ENCODE peak calls at places on chromosomes 6 and 20, in ten cellular contexts. G, U, O, W, I, A, V, S, D and E are unnamed samples.

GRCh38 chr6:37982320-37982719 is 162.8 kb downstream of the ZFAND3 start:
- DNase-seq in U (no peak), S (no peak), I (no peak), G (no peak), A (no peak), D (no peak), W (no peak), V (no peak), O (no peak), E (no peak)

GRCh38 chr20:32965115-32965514 is 39.1 kb downstream of the SUN5 start:
- DNase-seq in A (no peak), D (no peak), G (no peak), O (no peak), V (no peak), U (no peak), S (no peak), I (no peak), W (no peak), E (peak)

GRCh38 chr20:33261465-33261864 is 21.5 kb upstream of the BPIFB1 start:
- DNase-seq in G (no peak), S (no peak), A (no peak), W (no peak), O (no peak), I (no peak), D (no peak), V (no peak), U (no peak), E (no peak)

GRCh38 chr6:108874470-108875160 is 26.4 kb downstream of the ARMC2 start:
- DNase-seq in A (no peak), I (no peak), S (no peak), O (no peak), G (no peak), W (no peak), V (no peak), U (no peak), D (peak), E (no peak)

GRCh38 chr6:73714227-73714626 is 18.2 kb downstream of the CD109 start:
- DNase-seq in I (no peak), V (no peak), U (no peak), A (no peak), O (no peak), S (no peak), D (no peak), W (no peak), G (no peak), E (no peak)

GRCh38 chr6:168136001-168136400 is 57.0 kb upstream of the FRMD1 start:
- DNase-seq in U (no peak), S (no peak), W (no peak), D (no peak), G (no peak), O (no peak), I (no peak), V (peak), A (no peak), E (no peak)

GRCh38 chr6:42820509-42821340 is 38.9 kb downstream of the BICRAL start:
- DNase-seq in V (no peak), O (peak), D (no peak), G (no peak), U (no peak), S (no peak), A (no peak), W (no peak), I (no peak), E (no peak)

GRCh38 chr6:24140572-24140971 is 14.6 kb downstream of the NRSN1 start:
- DNase-seq in S (no peak), G (no peak), O (peak), A (peak), D (no peak), I (no peak), U (no peak), V (peak), W (no peak), E (no peak)

GRCh38 chr20:50284811-50285375 is 94.3 kb downstream of the CEBPB start:
- DNase-seq in I (no peak), O (peak), W (no peak), S (no peak), A (no peak), G (peak), D (no peak), V (no peak), U (no peak), E (no peak)

GRCh38 chr6:146489489-146489888 is 54.1 kb upstream of the RAB32 start:
- DNase-seq in O (no peak), G (no peak), A (no peak), W (no peak), I (no peak), S (no peak), U (no peak), D (no peak), V (no peak), E (no peak)

GRCh38 chr20:56890011-56890410 is 260.9 kb downstream of the TFAP2C start:
- DNase-seq in O (no peak), V (no peak), D (no peak), U (no peak), G (no peak), S (no peak), I (no peak), W (no peak), A (no peak), E (no peak)

GRCh38 chr6:159929819-159930218 is 39.0 kb downstream of the MAS1 start:
- DNase-seq in W (peak), S (peak), G (peak), V (no peak), D (peak), U (peak), I (no peak), O (no peak), A (no peak), E (no peak)

GRCh38 chr6:100339574-100340255 is 125.0 kb downstream of the SIM1 start:
- DNase-seq in S (peak), U (no peak), V (no peak), D (no peak), G (no peak), A (no peak), I (peak), W (peak), O (no peak), E (no peak)

GRCh38 chr20:41141153-41141815 is 3.9 kb downstream of the PLCG1 start:
- DNase-seq in O (peak), V (no peak), D (peak), W (peak), G (no peak), I (no peak), U (no peak), S (no peak), A (no peak), E (no peak)

GRCh38 chr20:41055679-41056078 is 27.1 kb downstream of the TOP1 start:
- DNase-seq in O (no peak), U (no peak), D (no peak), S (no peak), V (no peak), A (no peak), I (no peak), G (no peak), W (no peak), E (no peak)

GRCh38 chr6:27755768-27756167 is 156.4 kb downstream of the OR2B2 start:
- DNase-seq in O (no peak), V (no peak), U (no peak), G (no peak), A (no peak), W (no peak), S (no peak), I (no peak), D (no peak), E (no peak)

GRCh38 chr20:1824177-1824576 is 71.0 kb upstream of the SIRPA start:
- DNase-seq in S (no peak), O (no peak), U (no peak), G (no peak), I (no peak), D (no peak), W (no peak), A (no peak), V (no peak), E (no peak)

GRCh38 chr6:87925373-87926060 is 122.1 kb upstream of the SPACA1 start:
- DNase-seq in G (no peak), I (no peak), S (peak), U (no peak), W (no peak), D (no peak), A (no peak), V (no peak), O (no peak), E (no peak)

GRCh38 chr6:56220078-56220477 is 27.3 kb downstream of the COL21A1 start:
- DNase-seq in I (peak), G (no peak), V (no peak), U (no peak), O (no peak), D (no peak), S (no peak), W (no peak), A (no peak), E (peak)

GRCh38 chr6:151349651-151350270 is 41.6 kb downstream of the ZBTB2 start:
- DNase-seq in V (no peak), D (no peak), O (no peak), I (no peak), U (no peak), G (no peak), S (no peak), A (no peak), W (no peak), E (no peak)

GRCh38 chr20:31840906-31841816 is 4.2 kb downstream of the FOXS1 start:
- DNase-seq in U (no peak), D (no peak), W (no peak), A (no peak), O (no peak), S (no peak), I (no peak), V (no peak), G (no peak), E (no peak)

GRCh38 chr6:106318061-106318460 is 7.5 kb downstream of the ATG5 start:
- DNase-seq in V (no peak), A (no peak), O (no peak), W (no peak), U (no peak), S (no peak), G (no peak), I (no peak), D (no peak), E (no peak)

GRCh38 chr6:168895102-168895812 is 358.4 kb downstream of the THBS2 start:
- DNase-seq in V (peak), A (peak), D (peak), W (peak), O (peak), I (peak), U (peak), S (peak), G (peak), E (peak)

DNA sequence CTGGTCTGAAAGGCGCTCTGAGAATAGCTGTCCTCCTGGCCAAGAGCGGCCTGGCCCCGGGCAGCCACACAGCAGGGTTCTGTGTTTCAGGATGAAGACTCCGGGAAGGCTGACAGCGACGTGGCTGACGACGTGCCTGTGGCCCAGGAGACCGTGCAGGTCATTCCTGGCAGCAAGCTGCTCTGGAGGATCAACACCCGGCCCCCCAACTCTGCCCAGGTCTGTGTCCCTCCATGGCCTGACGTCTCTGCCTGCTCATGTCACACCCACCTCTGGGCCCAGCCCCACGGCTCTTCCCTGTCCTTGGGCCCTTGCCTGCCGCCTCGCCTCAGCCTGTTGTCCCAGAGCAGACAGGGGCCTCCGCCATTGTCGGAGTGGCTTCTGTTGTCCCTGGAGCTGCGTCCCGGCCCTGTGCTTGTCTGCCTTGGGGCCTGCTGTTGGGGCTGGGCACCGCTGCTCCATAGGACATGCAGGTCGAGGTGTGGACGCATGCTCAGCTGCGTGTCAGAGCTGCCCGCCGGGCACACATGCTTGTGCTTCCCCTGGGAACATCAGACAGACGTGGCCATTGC is 16.2 kb upstream of the ADRM1 start:
- DNase-seq in V (no peak), G (no peak), D (no peak), A (no peak), W (no peak), I (no peak), S (no peak), O (no peak), U (no peak), E (no peak)
- H3K27ac ChIP-seq in V (no peak), G (no peak), D (peak), A (no peak), W (no peak), I (no peak), S (no peak), O (peak), U (no peak), E (no peak)

GRCh38 chr6:722077-722524 is 29.2 kb upstream of the EXOC2 start:
- DNase-seq in S (peak), G (peak), W (peak), O (peak), D (peak), U (peak), I (peak), A (peak), V (peak), E (peak)
- H3K27ac ChIP-seq in S (no peak), G (no peak), W (no peak), O (no peak), D (no peak), U (no peak), I (no peak), A (no peak), V (no peak), E (peak)

DNA sequence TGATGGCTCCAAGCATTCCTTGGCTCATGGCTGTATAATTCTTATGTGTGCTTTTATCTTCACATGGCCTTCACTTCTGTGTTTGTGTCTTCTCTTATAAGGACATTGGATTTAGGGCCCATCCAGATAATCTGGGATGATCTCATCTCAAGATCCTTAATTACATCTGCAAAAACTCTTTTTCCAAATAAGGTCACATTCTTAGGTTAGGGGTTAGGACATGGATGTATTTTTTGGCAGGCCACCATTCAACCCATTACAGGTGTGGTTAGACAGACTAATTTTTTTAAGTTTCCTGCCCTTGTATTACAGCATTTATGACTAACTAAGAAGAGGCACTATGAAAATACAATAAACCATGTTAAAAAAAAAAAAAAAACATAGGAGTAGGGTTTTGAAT is 254.0 kb downstream of the TPBG start:
- DNase-seq in S (no peak), G (no peak), I (no peak), A (no peak), W (no peak), U (no peak), D (no peak), O (no peak), V (no peak), E (no peak)
- H3K27ac ChIP-seq in S (no peak), G (no peak), I (no peak), A (no peak), W (no peak), U (no peak), D (no peak), O (no peak), V (no peak), E (no peak)

DNA sequence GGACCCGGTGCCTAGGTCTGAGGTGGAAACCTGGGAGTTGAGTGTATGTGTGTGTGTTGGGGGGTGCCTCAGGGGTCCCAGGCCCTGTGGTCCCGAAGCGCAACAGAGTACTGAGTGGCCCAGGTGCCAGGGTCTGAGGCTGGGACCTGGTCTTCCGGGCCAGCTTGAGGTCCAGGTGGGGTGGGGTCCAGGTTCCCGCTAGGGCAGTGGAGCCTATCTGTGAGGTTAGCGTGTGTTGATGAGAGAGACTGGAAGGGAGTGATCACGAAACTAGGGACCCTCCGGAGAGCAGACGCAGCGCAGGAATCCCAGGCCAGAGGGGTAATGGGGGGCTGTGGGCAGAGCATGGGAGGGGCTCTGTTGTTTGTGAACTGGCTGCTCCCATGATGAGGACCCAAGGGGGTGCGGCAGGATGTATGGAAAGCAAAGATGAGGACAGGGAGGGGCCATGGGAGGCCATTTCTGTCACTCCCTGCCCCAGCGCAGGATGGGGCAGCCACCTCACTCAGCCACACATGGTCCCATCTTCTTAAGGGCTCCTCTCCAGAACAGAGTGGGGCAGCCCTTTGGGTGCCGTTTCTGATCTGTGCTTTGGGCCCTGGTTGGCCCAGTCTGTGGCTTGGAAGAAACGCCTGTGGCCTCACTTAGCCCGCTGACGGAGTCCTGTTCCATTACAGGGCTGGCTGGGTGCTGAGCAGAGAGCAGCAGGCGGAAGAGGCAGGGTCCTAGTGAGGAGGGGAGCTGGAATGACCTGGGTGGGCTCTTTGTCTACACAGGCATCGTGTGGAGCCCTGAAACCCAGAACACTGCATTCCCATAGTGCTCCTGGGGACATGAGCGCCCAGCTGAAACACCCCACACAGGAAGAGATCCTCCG is 872 bp downstream of the HSPA12B start:
- DNase-seq in G (no peak), O (peak), D (no peak), V (no peak), U (no peak), S (no peak), A (no peak), W (no peak), I (no peak), E (no peak)
- H3K27ac ChIP-seq in G (no peak), O (peak), D (no peak), V (no peak), U (peak), S (peak), A (peak), W (no peak), I (no peak), E (no peak)

GRCh38 chr6:34233867-34234266 is 2.8 kb upstream of the HMGA1 start:
- DNase-seq in W (no peak), D (no peak), G (no peak), U (no peak), S (no peak), V (no peak), A (no peak), I (no peak), O (peak), E (no peak)
- H3K27ac ChIP-seq in W (no peak), D (no peak), G (peak), U (no peak), S (peak), V (peak), A (no peak), I (peak), O (peak), E (no peak)

GRCh38 chr6:139474145-139475108 is 100.0 kb upstream of the CITED2 start:
- DNase-seq in G (no peak), W (peak), O (no peak), A (no peak), D (no peak), U (no peak), V (no peak), S (no peak), I (no peak), E (peak)
- H3K27ac ChIP-seq in G (peak), W (peak), O (peak), A (peak), D (no peak), U (no peak), V (peak), S (peak), I (no peak), E (no peak)

GRCh38 chr20:62043131-62043914 is 22.4 kb downstream of the TAF4 start:
- DNase-seq in S (no peak), I (no peak), G (no peak), W (no peak), U (no peak), V (no peak), A (peak), O (no peak), D (no peak), E (no peak)
- H3K27ac ChIP-seq in S (no peak), I (peak), G (no peak), W (no peak), U (no peak), V (no peak), A (no peak), O (no peak), D (no peak), E (no peak)

GRCh38 chr6:128740951-128741350 is 142.0 kb upstream of the LAMA2 start:
- DNase-seq in A (no peak), U (no peak), V (no peak), D (no peak), G (no peak), O (no peak), I (no peak), W (no peak), S (no peak), E (no peak)

GRCh38 chr6:128736780-128737179 is 146.2 kb upstream of the LAMA2 start:
- DNase-seq in W (no peak), G (no peak), S (no peak), I (no peak), V (no peak), O (no peak), A (no peak), D (no peak), U (no peak), E (no peak)

GRCh38 chr6:128742900-128743299 is 140.0 kb upstream of the LAMA2 start:
- DNase-seq in A (no peak), O (no peak), I (no peak), W (no peak), D (no peak), S (no peak), G (no peak), U (no peak), V (peak), E (no peak)

GRCh38 chr6:128738112-128738511 is 144.8 kb upstream of the LAMA2 start:
- DNase-seq in W (no peak), D (no peak), O (no peak), S (no peak), A (no peak), I (no peak), V (no peak), U (no peak), G (no peak), E (no peak)

GRCh38 chr6:128739112-128739511 is 143.8 kb upstream of the LAMA2 start:
- DNase-seq in O (no peak), G (no peak), D (no peak), V (no peak), S (no peak), U (no peak), I (no peak), A (no peak), W (no peak), E (no peak)
- H3K27ac ChIP-seq in O (no peak), G (no peak), D (no peak), V (no peak), S (no peak), U (no peak), I (no peak), A (no peak), W (no peak), E (no peak)

GRCh38 chr6:154791561-154792317 is 58.5 kb downstream of the SCAF8 start:
- DNase-seq in S (no peak), D (peak), G (no peak), I (peak), W (no peak), A (no peak), O (no peak), U (no peak), V (no peak), E (no peak)
- H3K27ac ChIP-seq in S (no peak), D (no peak), G (peak), I (no peak), W (no peak), A (no peak), O (no peak), U (peak), V (no peak), E (no peak)